ENCODE peak calls at places on chromosomes 2 and 18, in nine cellular contexts. V is NB4, M is H1, Z is A549, G is HCT116, N is K562, S is endothelial cell of umbilical vein, A is SK-N-SH, R is HepG2. C is an unnamed sample.

GRCh38 chr2:134269986-134270735 is 16.3 kb downstream of the MGAT5 start:
- DNase-seq in V (no peak), M (no peak), Z (no peak), G (no peak), N (no peak), S (no peak), A (no peak), R (no peak), C (no peak)

GRCh38 chr2:52144588-52144987 is 1112.7 kb upstream of the NRXN1 start:
- DNase-seq in V (no peak), M (no peak), Z (no peak), G (no peak), N (no peak), S (no peak), A (no peak), R (no peak), C (peak)

GRCh38 chr2:12169721-12170120 is 423.3 kb downstream of the LPIN1 start:
- DNase-seq in V (peak), M (no peak), Z (no peak), G (no peak), N (no peak), S (peak), A (no peak), R (no peak), C (no peak)

GRCh38 chr2:158099716-158100115 is 2.0 kb upstream of the UPP2 start:
- DNase-seq in V (peak), M (no peak), Z (no peak), G (no peak), N (no peak), S (no peak), A (no peak), R (peak), C (no peak)

GRCh38 chr2:16612490-16612889 is 53.1 kb downstream of the CYRIA start:
- DNase-seq in V (no peak), M (no peak), Z (no peak), G (no peak), N (no peak), S (no peak), A (no peak), R (no peak), C (no peak)

GRCh38 chr18:28161608-28162599 is 15.0 kb downstream of the CDH2 start:
- DNase-seq in V (no peak), M (no peak), Z (no peak), G (no peak), N (no peak), S (no peak), A (no peak), R (peak), C (no peak)

GRCh38 chr18:59540356-59540755 is 156.9 kb downstream of the CCBE1 start:
- DNase-seq in V (no peak), M (no peak), Z (no peak), G (no peak), N (no peak), S (no peak), A (no peak), R (no peak), C (no peak)

GRCh38 chr18:57150828-57151227 is 3.9 kb downstream of the BOD1L2 start:
- DNase-seq in V (no peak), M (peak), Z (no peak), G (no peak), N (no peak), S (no peak), A (peak), R (no peak), C (peak)

GRCh38 chr2:42953216-42953615 is 160.8 kb upstream of the HAAO start:
- DNase-seq in V (no peak), M (no peak), Z (no peak), G (no peak), N (no peak), S (no peak), A (no peak), R (no peak), C (no peak)

GRCh38 chr2:46306988-46307655 is 9.9 kb downstream of the EPAS1 start:
- DNase-seq in V (no peak), M (no peak), Z (no peak), G (no peak), N (no peak), S (no peak), A (no peak), R (peak), C (no peak)

GRCh38 chr18:33914399-33914798 is 310.3 kb downstream of the NOL4 start:
- DNase-seq in V (no peak), M (no peak), Z (no peak), G (no peak), N (no peak), S (no peak), A (no peak), R (no peak), C (no peak)

GRCh38 chr2:124258481-124258880 is 233.4 kb downstream of the CNTNAP5 start:
- DNase-seq in V (no peak), M (no peak), Z (no peak), G (no peak), N (no peak), S (no peak), A (no peak), R (no peak), C (no peak)

GRCh38 chr2:140869107-140869506 is 1261.7 kb downstream of the LRP1B start:
- DNase-seq in V (no peak), M (no peak), Z (no peak), G (no peak), N (no peak), S (no peak), A (no peak), R (no peak), C (no peak)

GRCh38 chr2:240431276-240431662 is 4.2 kb upstream of the GPC1 start:
- DNase-seq in V (no peak), M (no peak), Z (no peak), G (no peak), N (no peak), S (no peak), A (no peak), R (no peak), C (no peak)

GRCh38 chr2:9287400-9288059 is 80.9 kb downstream of the ASAP2 start:
- DNase-seq in V (peak), M (no peak), Z (peak), G (peak), N (no peak), S (peak), A (no peak), R (peak), C (no peak)

GRCh38 chr2:139917723-139918384 is 1137.7 kb upstream of the NXPH2 start:
- DNase-seq in V (no peak), M (no peak), Z (no peak), G (no peak), N (no peak), S (no peak), A (no peak), R (no peak), C (no peak)

GRCh38 chr2:30106543-30106942 is 40.3 kb upstream of the YPEL5 start:
- DNase-seq in V (no peak), M (no peak), Z (no peak), G (no peak), N (no peak), S (no peak), A (no peak), R (peak), C (no peak)

GRCh38 chr2:9707008-9707407 is 76.2 kb upstream of the YWHAQ start:
- DNase-seq in V (no peak), M (no peak), Z (no peak), G (no peak), N (no peak), S (no peak), A (no peak), R (peak), C (no peak)

GRCh38 chr2:216404010-216404618 is 8.2 kb upstream of the SMARCAL1 start:
- DNase-seq in V (peak), M (no peak), Z (peak), G (peak), N (peak), S (peak), A (peak), R (peak), C (peak)

GRCh38 chr2:160652236-160652635 is 158.6 kb upstream of the RBMS1 start:
- DNase-seq in V (peak), M (no peak), Z (no peak), G (no peak), N (no peak), S (peak), A (no peak), R (no peak), C (no peak)

GRCh38 chr2:42844901-42845685 is 52.7 kb upstream of the HAAO start:
- DNase-seq in V (no peak), M (no peak), Z (no peak), G (no peak), N (no peak), S (peak), A (no peak), R (no peak), C (no peak)

GRCh38 chr2:40129725-40130124 is 322.2 kb downstream of the SLC8A1 start:
- DNase-seq in V (no peak), M (no peak), Z (no peak), G (no peak), N (no peak), S (no peak), A (no peak), R (no peak), C (no peak)
- TF ChIP-seq MAX in V (no peak), M (no peak), Z (no peak), G (no peak), N (no peak), S (no peak), A (no peak), R (no peak), C (no peak)

DNA sequence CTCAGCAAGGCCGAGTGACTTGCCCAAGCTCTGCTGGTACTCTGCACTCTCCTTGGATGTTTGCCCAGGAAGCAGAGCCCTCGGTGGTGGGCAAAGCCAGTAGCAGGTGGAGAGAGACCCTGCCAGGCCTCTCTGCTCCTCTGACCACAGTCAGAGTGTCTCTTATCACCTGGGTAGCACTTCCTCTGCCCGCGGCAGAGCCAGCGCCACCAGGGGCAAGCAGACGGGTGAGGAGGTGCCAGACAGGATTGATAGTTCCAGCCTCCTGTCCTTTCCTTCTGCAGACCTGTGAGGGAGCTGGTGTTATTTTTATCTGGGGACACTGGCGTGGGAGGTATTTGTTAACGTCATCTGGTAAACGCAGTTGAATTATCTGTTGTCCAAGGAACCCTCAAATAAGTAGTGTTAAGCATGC is 152.9 kb downstream of the SMAD7 start:
- DNase-seq in V (no peak), M (no peak), Z (no peak), G (no peak), N (peak), S (no peak), A (peak), R (no peak), C (peak)
- TF ChIP-seq MAX in V (no peak), M (no peak), Z (no peak), G (no peak), N (no peak), S (no peak), A (no peak), R (no peak), C (no peak)

GRCh38 chr18:24799176-24799575 is 338.7 kb downstream of the HRH4 start:
- DNase-seq in V (peak), M (no peak), Z (no peak), G (no peak), N (no peak), S (peak), A (no peak), R (no peak), C (no peak)
- TF ChIP-seq MAX in V (no peak), M (no peak), Z (no peak), G (no peak), N (no peak), S (no peak), A (no peak), R (no peak), C (no peak)

DNA sequence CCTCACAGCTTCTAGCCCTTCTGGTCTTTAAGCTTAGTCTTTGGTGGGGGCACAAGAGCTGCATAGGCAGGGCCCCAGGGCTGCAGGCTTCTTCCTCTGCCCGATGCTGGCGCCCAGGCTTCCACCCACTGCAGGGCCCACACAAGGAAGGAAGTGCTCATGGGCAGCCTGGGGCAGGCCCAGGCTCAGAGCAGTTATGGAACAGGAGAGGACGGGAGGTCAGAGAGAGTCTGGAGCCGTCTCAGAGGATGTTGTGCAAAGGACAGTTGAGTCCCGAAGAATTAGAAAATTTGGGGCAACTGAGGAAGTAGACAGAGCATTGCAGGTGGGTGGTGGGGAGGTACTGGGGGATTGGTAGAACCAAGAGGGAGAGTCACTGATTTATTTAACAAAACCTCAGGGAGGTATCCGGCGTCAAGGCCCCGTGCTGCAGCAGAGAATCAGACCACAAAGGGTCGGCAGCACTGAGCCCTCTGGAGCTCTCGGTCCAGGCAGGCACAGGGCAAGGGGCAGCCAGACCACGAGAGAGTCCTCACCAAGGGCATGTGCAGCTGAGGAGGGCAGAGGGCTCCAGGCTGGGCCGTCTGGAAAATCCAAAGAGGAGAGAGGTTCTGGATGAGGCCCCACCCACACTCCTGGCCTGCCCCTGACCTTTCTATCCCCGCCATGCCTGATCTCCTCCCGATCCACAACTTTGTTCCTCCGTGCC is 110.8 kb upstream of the GLI2 start:
- DNase-seq in V (no peak), M (no peak), Z (no peak), G (no peak), N (no peak), S (no peak), A (no peak), R (no peak), C (no peak)
- TF ChIP-seq MAX in V (no peak), M (no peak), Z (no peak), G (no peak), N (no peak), S (no peak), A (no peak), R (peak), C (no peak)

GRCh38 chr2:168136392-168136977 is 110.9 kb downstream of the STK39 start:
- DNase-seq in V (peak), M (no peak), Z (peak), G (peak), N (peak), S (peak), A (no peak), R (peak), C (no peak)
- TF ChIP-seq MAX in V (no peak), M (no peak), Z (no peak), G (peak), N (no peak), S (no peak), A (no peak), R (no peak), C (no peak)

C was measured in WTC11.